ENCODE peak calls at places on chromosomes 12 and 14, in eight cellular contexts. W is NT2/D1; B is A549; C is BE2C; A is hepatocyte; F is colonic mucosa; D is CD4-positive, alpha-beta T cell; T is spleen. Q is an unnamed sample. For H3K9me3, the result is how much of the 10 kb centered on the place peaks cover.

GRCh38 chr14:74951443-74952194 is 3.8 kb downstream of the PGF start:
- DNase-seq in W (no peak), T (peak), A (peak), C (no peak), F (no peak), D (no peak), B (no peak), Q (no peak)

GRCh38 chr12:121812320-121812871 is 8.6 kb downstream of the SETD1B start:
- DNase-seq in F (peak), C (peak), B (peak), T (peak), A (peak), W (no peak), D (no peak), Q (no peak)

GRCh38 chr12:114327765-114328164 is 78.2 kb downstream of the TBX5 start:
- DNase-seq in C (no peak), T (no peak), F (no peak), D (no peak), B (no peak), A (no peak), W (no peak), Q (no peak)

GRCh38 chr12:5694759-5695409 is 250.2 kb downstream of the ANO2 start:
- DNase-seq in D (no peak), B (no peak), F (no peak), C (no peak), T (no peak), A (peak), W (no peak), Q (no peak)

GRCh38 chr12:124809391-124809790 is 54.3 kb downstream of the SCARB1 start:
- DNase-seq in F (no peak), A (no peak), D (no peak), W (no peak), B (no peak), C (no peak), T (no peak), Q (no peak)

GRCh38 chr14:29518335-29518734 is 409.3 kb downstream of the PRKD1 start:
- DNase-seq in T (no peak), A (no peak), B (no peak), C (no peak), W (no peak), D (no peak), F (no peak), Q (no peak)

GRCh38 chr12:91492648-91493047 is 310.0 kb upstream of the DCN start:
- DNase-seq in W (no peak), F (peak), B (no peak), A (peak), C (no peak), T (no peak), D (no peak), Q (no peak)

GRCh38 chr14:99537399-99537798 is 56.2 kb downstream of the CCNK start:
- DNase-seq in D (no peak), A (peak), T (no peak), F (no peak), W (peak), B (peak), C (no peak), Q (no peak)

GRCh38 chr12:11812558-11813421 is 163.3 kb downstream of the ETV6 start:
- DNase-seq in C (peak), W (peak), T (peak), D (no peak), F (peak), A (peak), B (no peak), Q (no peak)

GRCh38 chr14:69701269-69701668 is 65.7 kb upstream of the SRSF5 start:
- DNase-seq in W (no peak), A (no peak), D (no peak), B (no peak), F (no peak), C (no peak), T (no peak), Q (no peak)

GRCh38 chr12:22083167-22083566 is 37.1 kb downstream of the CMAS start:
- DNase-seq in D (no peak), B (peak), A (no peak), F (no peak), C (no peak), W (no peak), T (no peak), Q (no peak)

GRCh38 chr12:54933381-54933780 is 51.2 kb downstream of the TESPA1 start:
- DNase-seq in F (no peak), B (peak), C (no peak), D (no peak), A (no peak), W (no peak), T (no peak), Q (no peak)

GRCh38 chr12:57240069-57240921 is 10.7 kb downstream of the STAC3 start:
- DNase-seq in T (peak), D (peak), A (peak), W (no peak), C (peak), F (no peak), B (peak), Q (peak)

GRCh38 chr12:53424626-53425514 is 1.2 kb downstream of the AMHR2 start:
- DNase-seq in F (no peak), D (no peak), T (peak), B (no peak), A (peak), C (peak), W (no peak), Q (no peak)

GRCh38 chr12:53051058-53051880 is 1.4 kb downstream of the TNS2 start:
- DNase-seq in C (no peak), D (no peak), T (no peak), F (peak), A (peak), B (peak), W (no peak), Q (no peak)

GRCh38 chr12:6941267-6941666 is 2.3 kb upstream of the RNU7-1 start:
- DNase-seq in W (no peak), D (no peak), T (peak), B (no peak), A (no peak), C (no peak), F (no peak), Q (no peak)

GRCh38 chr14:76203086-76204001 is 51.6 kb downstream of the GPATCH2L start:
- DNase-seq in D (no peak), B (peak), A (peak), W (no peak), T (no peak), F (no peak), C (no peak), Q (no peak)

GRCh38 chr12:59040651-59041050 is 120.3 kb upstream of the LRIG3 start:
- DNase-seq in C (no peak), D (no peak), A (no peak), W (peak), B (peak), F (no peak), T (no peak), Q (no peak)

GRCh38 chr14:35333347-35333730 is 41.2 kb downstream of the PSMA6 start:
- DNase-seq in F (no peak), W (no peak), A (peak), B (no peak), C (no peak), T (no peak), D (no peak), Q (no peak)

GRCh38 chr14:23623962-23624361 is 12.2 kb upstream of the DHRS2 start:
- DNase-seq in C (no peak), F (no peak), D (no peak), T (no peak), W (no peak), A (no peak), B (no peak), Q (no peak)
- H3K9me3 ChIP-seq in C (under half), F (under half), D (under half), T (under half), W (under half), A (under half), B (under half), Q (under half)

DNA sequence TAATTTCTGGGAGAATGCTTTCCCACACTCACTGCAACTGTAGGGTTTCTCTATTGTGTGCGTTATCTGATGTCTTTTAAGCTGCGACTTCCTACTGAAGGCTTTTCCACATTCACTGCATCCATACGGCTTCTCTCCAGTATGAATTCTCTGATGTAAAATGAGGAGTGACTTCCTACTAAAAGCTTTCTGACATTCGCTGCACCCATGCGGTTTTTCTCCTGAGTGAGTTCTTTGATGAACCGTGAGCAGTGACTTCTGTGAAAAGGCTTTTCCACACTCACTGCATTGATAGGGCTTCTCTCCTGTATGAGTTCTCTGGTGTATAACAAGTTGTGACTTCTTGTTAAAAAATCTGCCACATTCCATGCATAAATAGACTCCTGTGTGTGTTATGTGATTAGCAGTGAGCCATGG is 29.7 kb downstream of the ZNF605 start:
- DNase-seq in C (no peak), B (no peak), F (no peak), A (no peak), W (no peak), D (no peak), T (no peak), Q (no peak)
- H3K9me3 ChIP-seq in C (under half), B (half or more), F (under half), A (half or more), W (half or more), D (half or more), T (half or more), Q (half or more)

GRCh38 chr12:133124674-133125073 is 5.4 kb downstream of the ZNF891 start:
- DNase-seq in A (no peak), B (no peak), W (no peak), F (no peak), D (no peak), T (no peak), C (no peak), Q (no peak)

GRCh38 chr12:133135747-133136146 is 5.3 kb downstream of the ZNF10 start:
- DNase-seq in F (no peak), A (no peak), T (no peak), C (no peak), W (no peak), B (no peak), D (no peak), Q (no peak)

GRCh38 chr12:133129368-133130037 is 571 bp downstream of the ZNF891 start:
- DNase-seq in C (no peak), A (no peak), F (no peak), B (no peak), W (no peak), D (no peak), T (peak), Q (no peak)

GRCh38 chr12:133130808-133131128 is 341 bp downstream of the ZNF10 start:
- DNase-seq in D (peak), B (no peak), C (peak), F (no peak), A (peak), T (peak), W (no peak), Q (peak)

DNA sequence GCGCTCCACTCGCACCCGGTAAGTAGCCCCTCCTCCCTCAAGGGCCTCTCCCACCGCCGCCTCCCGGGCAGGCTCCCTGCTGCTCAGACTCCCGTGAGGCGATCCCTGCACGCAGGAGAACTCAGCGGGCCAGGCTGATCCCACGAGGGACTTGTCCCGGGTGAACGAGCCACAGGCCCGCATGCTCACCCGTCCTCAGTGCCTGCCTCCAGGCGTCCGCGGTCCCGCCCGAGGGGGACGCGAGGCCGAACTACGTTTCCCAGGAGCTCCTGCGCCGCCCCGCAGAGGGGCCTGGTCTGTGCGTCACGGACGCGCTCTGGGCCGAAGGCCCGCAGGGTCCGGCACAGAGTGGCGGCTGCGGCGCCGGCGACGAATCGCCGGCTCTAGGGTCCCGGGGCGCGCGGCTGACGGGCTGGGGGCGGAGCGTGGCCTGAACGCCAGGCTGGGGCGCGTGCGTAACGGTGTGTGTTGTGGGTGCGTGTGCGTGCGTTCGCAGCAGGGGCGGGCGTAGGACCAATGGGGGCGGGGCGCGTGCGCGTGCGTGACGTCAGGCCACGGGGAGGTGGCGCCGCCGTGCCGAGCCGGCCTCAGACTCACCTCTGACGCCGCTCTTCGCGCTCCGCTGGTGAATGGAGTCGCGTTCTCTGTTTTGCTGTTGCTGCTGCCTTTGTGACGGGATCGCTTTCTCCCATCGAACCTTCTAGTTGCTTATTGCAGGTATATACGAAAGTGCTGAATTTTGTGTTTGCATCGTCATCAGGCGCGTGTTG is at the start of the genes ZNF10 and ZNF891:
- DNase-seq in W (peak), T (peak), D (peak), B (peak), C (peak), F (peak), A (peak), Q (peak)
- H3K9me3 ChIP-seq in W (half or more), T (half or more), D (half or more), B (half or more), C (under half), F (under half), A (under half), Q (under half)

GRCh38 chr12:31984806-31985591 is 25.8 kb downstream of the RESF1 start:
- DNase-seq in D (no peak), C (no peak), F (no peak), W (no peak), T (no peak), B (no peak), A (no peak), Q (no peak)
- H3K9me3 ChIP-seq in D (half or more), C (under half), F (under half), W (under half), T (half or more), B (under half), A (half or more), Q (under half)

GRCh38 chr12:105271364-105271763 is 35.4 kb upstream of the APPL2 start:
- DNase-seq in T (no peak), D (no peak), A (no peak), C (no peak), W (no peak), F (no peak), B (no peak), Q (no peak)

GRCh38 chr12:105272152-105272551 is 36.2 kb upstream of the APPL2 start:
- DNase-seq in F (no peak), B (no peak), W (no peak), T (no peak), C (no peak), D (no peak), A (no peak), Q (no peak)

GRCh38 chr12:105274571-105274970 is 38.6 kb upstream of the APPL2 start:
- DNase-seq in A (no peak), T (no peak), F (no peak), D (no peak), W (no peak), B (no peak), C (no peak), Q (no peak)

GRCh38 chr12:105273601-105274000 is 37.6 kb upstream of the APPL2 start:
- DNase-seq in D (no peak), W (no peak), C (no peak), F (no peak), T (no peak), A (no peak), B (no peak), Q (no peak)

DNA sequence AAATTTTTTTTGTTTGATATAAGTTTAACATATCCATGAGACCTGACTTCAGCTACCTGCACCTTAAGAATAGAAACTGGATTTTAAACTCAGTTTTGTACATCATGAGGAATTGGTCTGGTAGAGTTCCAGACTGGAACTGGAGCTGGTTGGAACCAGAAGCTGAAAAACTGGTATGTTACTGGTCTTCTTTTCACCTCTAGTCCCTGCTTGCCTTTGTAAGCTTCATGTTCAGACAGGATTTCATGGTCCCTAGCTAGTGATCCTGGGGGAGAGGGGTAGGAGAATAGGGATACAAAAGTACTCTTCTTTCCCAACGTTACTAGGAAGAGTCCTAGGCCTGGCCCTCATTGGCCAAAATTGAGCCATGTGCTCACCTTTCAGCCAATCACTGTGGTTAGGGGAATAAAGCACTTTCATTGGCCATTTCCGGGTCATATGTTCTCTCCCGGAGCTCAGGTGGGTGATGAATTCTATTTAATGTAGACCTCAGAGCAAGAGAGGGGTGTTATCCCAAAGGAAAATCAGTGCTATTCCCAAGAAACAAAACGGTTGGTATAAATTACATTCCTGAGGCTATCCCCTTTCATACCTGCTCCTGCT is 36.9 kb upstream of the APPL2 start:
- DNase-seq in F (no peak), B (no peak), T (no peak), A (no peak), W (no peak), D (no peak), C (no peak), Q (no peak)
- H3K9me3 ChIP-seq in F (under half), B (under half), T (under half), A (under half), W (under half), D (under half), C (under half), Q (under half)

Q was measured in T-helper 17 cell.